ENCODE peak calls at places on chromosome 9, in seven cellular contexts. Z is cardiac fibroblast, O is neural progenitor cell, G is right lobe of liver, V is AG04450, U is heart left ventricle, X is astrocyte of the cerebellum. I is an unnamed sample.

GRCh38 chr9:121498487-121499176 is 1.0 kb downstream of the GGTA1 start:
- DNase-seq in O (peak), Z (peak), U (peak), G (peak), V (no peak), X (no peak), I (peak)

GRCh38 chr9:69466151-69466550 is 141.1 kb downstream of the ENTREP1 start:
- DNase-seq in U (no peak), O (no peak), X (no peak), V (no peak), G (no peak), Z (peak), I (peak)

GRCh38 chr9:107161338-107161737 is 121.7 kb upstream of the RAD23B start:
- DNase-seq in U (no peak), G (no peak), V (no peak), X (no peak), O (no peak), Z (no peak), I (no peak)

GRCh38 chr9:127066060-127066774 is 56.2 kb downstream of the ANGPTL2 start:
- DNase-seq in G (no peak), U (no peak), O (no peak), X (no peak), V (no peak), Z (peak), I (peak)

GRCh38 chr9:38424918-38425317 is 664 bp upstream of the IGFBPL1 start:
- DNase-seq in G (no peak), Z (no peak), V (no peak), U (no peak), X (no peak), O (no peak), I (no peak)

GRCh38 chr9:71685394-71685793 is 82.9 kb downstream of the CEMIP2 start:
- DNase-seq in U (no peak), V (no peak), G (no peak), Z (no peak), O (no peak), X (no peak), I (no peak)

GRCh38 chr9:112065781-112066606 is 109.1 kb downstream of the SUSD1 start:
- DNase-seq in X (peak), V (peak), U (no peak), O (no peak), G (peak), Z (peak), I (peak)

GRCh38 chr9:758147-758546 is 83.3 kb upstream of the DMRT1 start:
- DNase-seq in V (no peak), Z (no peak), U (no peak), G (no peak), O (no peak), X (no peak), I (no peak)

GRCh38 chr9:27065288-27065687 is 43.7 kb upstream of the TEK start:
- DNase-seq in O (no peak), U (no peak), X (no peak), V (no peak), Z (no peak), G (no peak), I (peak)

GRCh38 chr9:115596743-115597080 is 478.8 kb upstream of the TNC start:
- DNase-seq in Z (no peak), G (no peak), V (no peak), U (no peak), O (no peak), X (no peak), I (no peak)
- H3K4me3 ChIP-seq in Z (peak), G (no peak), V (peak), U (no peak), O (no peak), X (peak), I (peak)

DNA sequence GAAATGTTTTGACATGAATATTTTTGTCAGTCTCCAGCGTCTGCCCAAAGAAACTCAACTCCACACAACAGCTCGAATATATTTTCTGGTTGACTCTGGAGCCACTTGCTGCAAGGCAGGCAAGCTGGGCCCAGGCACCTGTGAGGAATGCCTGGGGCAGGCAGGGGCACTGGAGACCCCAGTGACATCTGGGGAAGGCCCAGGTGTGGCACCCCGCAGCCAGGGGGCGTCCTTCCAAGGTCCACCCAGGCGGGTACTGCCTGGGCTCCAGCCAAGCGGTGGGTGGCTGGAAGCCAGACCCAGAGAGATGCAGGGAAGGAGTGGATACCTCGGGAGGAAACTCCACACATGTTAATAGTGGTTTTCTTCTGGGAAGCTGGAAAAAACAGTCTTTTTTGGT is 125.9 kb downstream of the PHF2 start:
- DNase-seq in V (no peak), X (no peak), Z (no peak), U (no peak), O (no peak), G (no peak), I (no peak)
- TF ChIP-seq CTCF in V (no peak), X (no peak), Z (no peak), U (no peak), O (no peak), G (no peak), I (no peak)

GRCh38 chr9:36987891-36988290 is 46.2 kb downstream of the PAX5 start:
- DNase-seq in V (no peak), X (no peak), O (peak), Z (no peak), G (no peak), U (no peak), I (peak)

GRCh38 chr9:36987409-36987808 is 46.7 kb downstream of the PAX5 start:
- DNase-seq in V (no peak), Z (no peak), O (no peak), U (no peak), G (no peak), X (no peak), I (no peak)

GRCh38 chr9:36985061-36985768 is 48.9 kb downstream of the PAX5 start:
- DNase-seq in V (no peak), Z (no peak), U (no peak), X (no peak), O (no peak), G (no peak), I (no peak)

GRCh38 chr9:36985769-36986547 is 48.1 kb downstream of the PAX5 start:
- DNase-seq in O (peak), X (no peak), G (no peak), Z (no peak), U (no peak), V (no peak), I (no peak)

GRCh38 chr9:36986548-36987408 is 47.3 kb downstream of the PAX5 start:
- DNase-seq in Z (no peak), O (peak), U (no peak), G (no peak), X (no peak), V (no peak), I (no peak)
- H3K4me3 ChIP-seq in Z (no peak), O (peak), U (no peak), G (no peak), X (no peak), V (no peak), I (no peak)

GRCh38 chr9:86471501-86471900 is 117.3 kb upstream of the TUT7 start:
- DNase-seq in V (no peak), U (no peak), G (no peak), O (no peak), Z (no peak), X (no peak), I (no peak)
- TF ChIP-seq CTCF in V (no peak), U (no peak), G (no peak), O (no peak), Z (no peak), X (no peak), I (no peak)

GRCh38 chr9:125522328-125522725 is 184.7 kb downstream of the MAPKAP1 start:
- DNase-seq in X (peak), Z (peak), G (no peak), U (peak), V (no peak), O (no peak), I (peak)
- H3K4me3 ChIP-seq in X (no peak), Z (no peak), G (no peak), U (no peak), V (no peak), O (no peak), I (no peak)

DNA sequence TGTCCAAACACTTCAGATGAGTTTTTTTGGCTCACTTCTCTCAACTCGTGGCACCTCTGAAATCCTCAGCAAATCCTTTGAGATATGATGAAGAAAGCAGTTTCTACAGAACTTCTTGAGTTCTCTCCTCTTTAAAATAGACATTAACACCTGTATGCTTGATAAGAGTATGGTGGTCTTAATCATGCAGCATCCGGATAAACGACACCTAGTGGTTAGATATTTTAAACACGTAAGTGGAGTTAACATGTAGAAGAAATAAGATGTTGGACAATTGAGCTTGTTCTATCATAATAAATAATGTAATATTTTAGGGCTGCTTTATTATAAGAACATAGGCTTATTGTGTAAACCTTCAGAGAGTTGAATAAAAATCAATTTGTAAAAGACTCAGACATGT is 324.8 kb downstream of the CYLC2 start:
- DNase-seq in G (no peak), Z (no peak), X (no peak), V (no peak), U (no peak), O (no peak), I (no peak)
- TF ChIP-seq CTCF in G (peak), Z (no peak), X (no peak), V (no peak), U (no peak), O (peak), I (peak)

DNA sequence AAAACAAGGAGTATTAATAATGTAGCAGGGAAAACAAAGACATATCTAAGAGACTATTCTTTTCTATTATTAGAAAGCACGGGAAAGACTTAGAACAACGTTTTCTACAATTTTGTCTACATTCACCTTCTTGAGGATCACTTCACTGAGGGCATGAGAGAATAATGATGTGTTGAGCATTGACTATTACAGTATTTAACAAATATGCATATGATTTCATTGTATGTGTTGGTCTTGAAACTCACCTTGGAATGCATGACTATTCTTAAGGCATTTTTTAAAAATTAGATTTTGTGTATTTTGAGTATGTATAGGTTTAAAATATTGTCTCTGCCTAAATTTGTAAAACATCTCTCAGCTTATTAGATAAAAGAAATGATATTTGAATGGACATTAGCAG is 1.2 kb downstream of the FSD1L start:
- DNase-seq in O (no peak), X (no peak), U (no peak), Z (no peak), V (no peak), G (no peak), I (peak)
- H3K4me3 ChIP-seq in O (peak), X (peak), U (no peak), Z (peak), V (peak), G (no peak), I (peak)

I was measured in fibroblast of mammary gland.